ENCODE peak calls at places on chromosomes 11 and 22, in five cellular contexts. K, S, C, I and A are unnamed samples.

GRCh38 chr11:134272381-134273316 is 3.5 kb upstream of the GLB1L3 start:
- DNase-seq in K (no peak), S (no peak), C (peak), I (peak), A (no peak)

GRCh38 chr11:1060885-1061616 is 13.6 kb upstream of the MUC2 start:
- DNase-seq in K (peak), S (no peak), C (no peak), I (peak), A (peak)

GRCh38 chr11:65585396-65586246 is 9.8 kb downstream of the EHBP1L1 start:
- DNase-seq in K (no peak), S (no peak), C (peak), I (peak), A (no peak)

GRCh38 chr11:94802501-94802900 is 34.3 kb downstream of the AMOTL1 start:
- DNase-seq in K (no peak), S (no peak), C (no peak), I (no peak), A (no peak)

GRCh38 chr11:105696000-105696399 is 86.1 kb downstream of the GRIA4 start:
- DNase-seq in K (no peak), S (no peak), C (no peak), I (no peak), A (no peak)

GRCh38 chr11:28738549-28738948 is 630.4 kb downstream of the METTL15 start:
- DNase-seq in K (peak), S (no peak), C (no peak), I (no peak), A (peak)

GRCh38 chr22:27518583-27519437 is 282.7 kb downstream of the MN1 start:
- DNase-seq in K (peak), S (no peak), C (peak), I (no peak), A (peak)

GRCh38 chr22:45846952-45847351 is 130.0 kb downstream of the WNT7B start:
- DNase-seq in K (no peak), S (no peak), C (no peak), I (peak), A (peak)

GRCh38 chr11:65021003-65021402 is 6.2 kb upstream of the SNX15 start:
- DNase-seq in K (no peak), S (no peak), C (no peak), I (no peak), A (no peak)

GRCh38 chr11:33478111-33478573 is 221.0 kb downstream of the HIPK3 start:
- DNase-seq in K (no peak), S (no peak), C (no peak), I (peak), A (no peak)

GRCh38 chr22:44758354-44758969 is 6.1 kb downstream of the ARHGAP8 start:
- DNase-seq in K (peak), S (no peak), C (peak), I (peak), A (peak)

GRCh38 chr22:46047226-46047625 is 70.3 kb upstream of the WNT7B start:
- DNase-seq in K (peak), S (no peak), C (no peak), I (no peak), A (no peak)

GRCh38 chr11:19307498-19307897 is 66.8 kb upstream of the E2F8 start:
- DNase-seq in K (no peak), S (no peak), C (no peak), I (no peak), A (no peak)

GRCh38 chr11:47136327-47136726 is 40.4 kb downstream of the ARFGAP2 start:
- DNase-seq in K (no peak), S (no peak), C (no peak), I (no peak), A (no peak)

GRCh38 chr11:1829039-1829820 is 5.6 kb upstream of the SYT8 start:
- DNase-seq in K (peak), S (no peak), C (no peak), I (peak), A (peak)

GRCh38 chr11:102837151-102837550 is 6.3 kb downstream of the MMP3 start:
- DNase-seq in K (no peak), S (no peak), C (no peak), I (peak), A (no peak)

GRCh38 chr11:69131644-69132300 is 24.0 kb upstream of the SMIM38 start:
- DNase-seq in K (peak), S (no peak), C (peak), I (peak), A (peak)

GRCh38 chr11:75114465-75114864 is 17.8 kb upstream of the OR2AT4 start:
- DNase-seq in K (no peak), S (no peak), C (no peak), I (no peak), A (no peak)

GRCh38 chr11:67277231-67277961 is 11.1 kb downstream of the GRK2 start:
- DNase-seq in K (no peak), S (peak), C (no peak), I (peak), A (peak)

GRCh38 chr22:27435839-27436581 is 365.5 kb downstream of the MN1 start:
- DNase-seq in K (no peak), S (no peak), C (peak), I (peak), A (peak)

GRCh38 chr11:128508785-128509518 is 78.4 kb downstream of the ETS1 start:
- DNase-seq in K (peak), S (no peak), C (no peak), I (peak), A (no peak)

GRCh38 chr11:68792400-68792955 is 41.2 kb upstream of the TESMIN start:
- DNase-seq in K (peak), S (no peak), C (no peak), I (no peak), A (peak)

GRCh38 chr11:110000045-110000502 is 93.1 kb upstream of the ZC3H12C start:
- DNase-seq in K (peak), S (no peak), C (no peak), I (peak), A (peak)

GRCh38 chr11:80542704-80543103 is 1101.9 kb upstream of the TENM4 start:
- DNase-seq in K (no peak), S (no peak), C (no peak), I (no peak), A (no peak)